ENCODE peak calls at places on chromosome 13, in four cellular contexts. One of them, this sample, is unnamed.
A peak's percentile ranks its signal among the peaks of the same experiment; 100 is the strongest.

GRCh38 chr13:51945149-51945548 is 66.1 kb downstream of the ATP7B start:
- DNase-seq in HL-60: no peak
- DNase-seq in K562: no peak
- DNase-seq in H1: no peak
- DNase-seq in this sample: no peak

GRCh38 chr13:30870049-30870884 is 35.8 kb upstream of the MEDAG start:
- DNase-seq in HL-60: no peak
- DNase-seq in K562: peak; percentile 79
- DNase-seq in H1: no peak
- DNase-seq in this sample: no peak

GRCh38 chr13:41231786-41232185 is 31.6 kb downstream of the MTRF1 start:
- DNase-seq in HL-60: no peak
- DNase-seq in K562: no peak
- DNase-seq in H1: no peak
- DNase-seq in this sample: no peak

GRCh38 chr13:35771898-35772297 is 295.4 kb upstream of the MAB21L1 start:
- DNase-seq in HL-60: no peak
- DNase-seq in K562: no peak
- DNase-seq in H1: peak; percentile 3
- DNase-seq in this sample: no peak

GRCh38 chr13:48160879-48161278 is 66.0 kb upstream of the MED4 start:
- DNase-seq in HL-60: no peak
- DNase-seq in K562: no peak
- DNase-seq in H1: no peak
- DNase-seq in this sample: no peak

GRCh38 chr13:43036386-43037220 is 13.2 kb downstream of the DNAJC15 start:
- DNase-seq in HL-60: no peak
- DNase-seq in K562: no peak
- DNase-seq in H1: no peak
- DNase-seq in this sample: no peak

GRCh38 chr13:85806553-85807175 is 7.4 kb upstream of the SLITRK6 start:
- DNase-seq in HL-60: peak; percentile 12
- DNase-seq in K562: peak; percentile 4
- DNase-seq in H1: no peak
- DNase-seq in this sample: peak; percentile 17

GRCh38 chr13:41700790-41701310 is 243.5 kb downstream of the RGCC start:
- DNase-seq in HL-60: no peak
- DNase-seq in K562: no peak
- DNase-seq in H1: no peak
- DNase-seq in this sample: peak; percentile 9

GRCh38 chr13:97226013-97226412 is 3.9 kb downstream of the MBNL2 start:
- DNase-seq in HL-60: no peak
- DNase-seq in K562: no peak
- DNase-seq in H1: no peak
- DNase-seq in this sample: no peak

GRCh38 chr13:110592670-110593069 is 22.7 kb upstream of the NAXD start:
- DNase-seq in HL-60: no peak
- DNase-seq in K562: no peak
- DNase-seq in H1: no peak
- DNase-seq in this sample: no peak

GRCh38 chr13:35704331-35704730 is 227.8 kb upstream of the MAB21L1 start:
- DNase-seq in HL-60: no peak
- DNase-seq in K562: no peak
- DNase-seq in H1: no peak
- DNase-seq in this sample: no peak

GRCh38 chr13:91154553-91154952 is 192.9 kb upstream of the MIR17HG start:
- DNase-seq in HL-60: no peak
- DNase-seq in K562: no peak
- DNase-seq in H1: no peak
- DNase-seq in this sample: no peak

GRCh38 chr13:52780092-52780491 is 40.5 kb upstream of the CNMD start:
- DNase-seq in HL-60: no peak
- DNase-seq in K562: no peak
- DNase-seq in H1: no peak
- DNase-seq in this sample: no peak

GRCh38 chr13:21542563-21542962 is 61.4 kb downstream of the MICU2 start:
- DNase-seq in HL-60: no peak
- DNase-seq in K562: no peak
- DNase-seq in H1: no peak
- DNase-seq in this sample: no peak

GRCh38 chr13:80400164-80400767 is 59.3 kb upstream of the SPRY2 start:
- DNase-seq in HL-60: no peak
- DNase-seq in K562: no peak
- DNase-seq in H1: no peak
- DNase-seq in this sample: no peak

GRCh38 chr13:98889419-98890079 is 88.3 kb downstream of the DOCK9 start:
- DNase-seq in HL-60: no peak
- DNase-seq in K562: no peak
- DNase-seq in H1: no peak
- DNase-seq in this sample: no peak

GRCh38 chr13:112057736-112058518 is 9.0 kb upstream of the SOX1 start:
- DNase-seq in HL-60: no peak
- DNase-seq in K562: peak; percentile 42
- DNase-seq in H1: no peak
- DNase-seq in this sample: no peak

DNA sequence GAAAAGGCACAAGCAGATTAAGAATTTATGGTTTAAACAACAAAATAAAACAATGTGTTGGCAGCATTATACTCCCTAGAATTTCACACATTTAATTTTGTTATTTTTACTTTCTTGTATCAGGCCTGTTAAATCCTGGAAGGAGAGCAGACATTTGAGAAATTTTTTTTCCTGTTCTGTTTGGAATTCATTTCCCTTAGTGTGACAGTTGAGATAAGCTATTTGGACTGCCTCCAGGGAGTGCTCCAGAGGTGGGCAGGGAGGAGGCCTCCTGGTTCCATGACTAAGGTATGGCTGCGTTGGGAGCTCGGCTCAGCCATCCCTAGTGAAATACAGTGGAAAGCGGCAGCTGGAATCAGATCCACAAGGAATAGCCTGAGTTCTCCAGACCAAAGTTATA is 185.7 kb downstream of the KCNRG start:
- DNase-seq in HL-60: no peak
- DNase-seq in K562: peak; percentile 22
- DNase-seq in H1: no peak
- DNase-seq in this sample: no peak
- TF ChIP-seq GABPA in HL-60: no peak
- TF ChIP-seq GABPA in K562: no peak
- TF ChIP-seq GABPA in H1: no peak
- TF ChIP-seq GABPA in this sample: no peak

GRCh38 chr13:23902975-23903905 is 5.9 kb upstream of the C1QTNF9B start:
- DNase-seq in HL-60: no peak
- DNase-seq in K562: no peak
- DNase-seq in H1: no peak
- DNase-seq in this sample: peak; percentile 45
- TF ChIP-seq GABPA in HL-60: no peak
- TF ChIP-seq GABPA in K562: no peak
- TF ChIP-seq GABPA in H1: no peak
- TF ChIP-seq GABPA in this sample: no peak

DNA sequence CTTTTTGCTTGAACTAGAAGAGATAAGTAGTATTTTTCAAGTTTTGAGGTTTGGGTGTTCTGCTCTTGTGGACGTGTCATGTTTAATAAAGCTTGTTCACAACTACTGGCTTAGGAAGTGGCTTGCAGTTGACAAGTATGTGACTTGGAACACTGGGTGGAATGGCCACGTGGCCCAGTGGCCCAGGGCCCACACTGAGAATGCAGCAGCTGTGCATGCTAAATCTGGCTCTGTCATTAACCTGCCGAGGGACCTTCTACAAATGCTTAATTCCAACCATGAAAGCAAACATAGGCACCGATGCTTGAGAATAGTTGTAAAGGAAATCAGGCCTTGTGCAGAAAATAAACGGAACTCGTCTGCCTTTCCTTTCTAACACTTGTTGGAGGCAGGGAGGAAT is 11.7 kb upstream of the CLDN10 start:
- DNase-seq in HL-60: no peak
- DNase-seq in K562: no peak
- DNase-seq in H1: no peak
- DNase-seq in this sample: no peak
- TF ChIP-seq GABPA in HL-60: no peak
- TF ChIP-seq GABPA in K562: no peak
- TF ChIP-seq GABPA in H1: no peak
- TF ChIP-seq GABPA in this sample: no peak

DNA sequence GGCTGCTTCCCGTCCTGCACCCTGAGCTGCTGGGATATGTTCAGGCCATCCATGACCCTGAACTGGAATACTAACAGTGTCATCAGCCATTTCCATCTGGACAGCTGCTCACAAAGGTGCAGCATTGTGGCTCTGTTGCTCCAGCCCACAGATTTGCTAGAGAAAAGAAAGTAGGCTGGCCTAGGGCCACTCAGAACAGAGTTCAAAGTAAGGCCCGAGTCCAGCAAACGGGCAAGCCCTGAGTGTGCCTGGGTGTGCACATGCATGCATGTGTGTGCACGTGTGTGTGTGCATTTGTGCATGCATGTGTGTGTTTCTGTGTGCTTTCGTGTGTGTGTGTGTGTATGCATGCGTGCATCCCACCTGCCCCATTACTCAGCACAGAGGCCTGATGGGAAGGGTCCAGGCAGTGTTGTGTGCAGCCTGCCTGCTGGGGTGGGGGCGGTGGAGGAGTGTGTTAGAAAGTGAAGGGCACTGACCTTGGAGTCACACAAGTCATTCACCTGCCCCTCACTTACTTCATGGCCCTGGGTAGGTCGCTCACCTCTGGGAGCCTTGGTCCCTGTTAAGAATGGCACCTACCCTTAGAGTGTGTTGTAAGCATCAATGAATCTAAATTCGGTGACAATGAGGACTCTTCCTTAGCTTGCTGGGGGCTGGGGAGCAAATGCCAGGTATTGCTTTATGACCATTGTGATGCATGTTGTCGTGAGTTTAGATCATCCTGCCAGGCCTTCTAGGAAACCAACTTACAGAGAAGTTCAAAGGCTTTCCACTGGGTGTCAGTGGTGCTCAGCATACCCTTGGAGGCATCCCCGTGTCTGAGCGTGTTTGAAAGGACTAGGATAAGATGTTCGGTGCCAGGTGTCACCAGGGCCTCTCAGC is 53.2 kb downstream of the GPR12 start:
- DNase-seq in HL-60: no peak
- DNase-seq in K562: peak; percentile 6
- DNase-seq in H1: peak; percentile 41
- DNase-seq in this sample: peak; percentile 77
- TF ChIP-seq GABPA in HL-60: no peak
- TF ChIP-seq GABPA in K562: no peak
- TF ChIP-seq GABPA in H1: no peak
- TF ChIP-seq GABPA in this sample: no peak

GRCh38 chr13:46799139-46799538 is 2.2 kb upstream of the ESD start:
- DNase-seq in HL-60: no peak
- DNase-seq in K562: no peak
- DNase-seq in H1: no peak
- DNase-seq in this sample: no peak

GRCh38 chr13:46804391-46804815 is 7.4 kb upstream of the ESD start:
- DNase-seq in HL-60: no peak
- DNase-seq in K562: no peak
- DNase-seq in H1: no peak
- DNase-seq in this sample: no peak

GRCh38 chr13:46797468-46798237 is 692 bp upstream of the ESD start:
- DNase-seq in HL-60: no peak
- DNase-seq in K562: no peak
- DNase-seq in H1: no peak
- DNase-seq in this sample: no peak

GRCh38 chr13:46801831-46802230 is 4.9 kb upstream of the ESD start:
- DNase-seq in HL-60: no peak
- DNase-seq in K562: no peak
- DNase-seq in H1: no peak
- DNase-seq in this sample: no peak

GRCh38 chr13:46803586-46803985 is 6.6 kb upstream of the ESD start:
- DNase-seq in HL-60: no peak
- DNase-seq in K562: no peak
- DNase-seq in H1: no peak
- DNase-seq in this sample: no peak
- TF ChIP-seq GABPA in HL-60: no peak
- TF ChIP-seq GABPA in K562: no peak
- TF ChIP-seq GABPA in H1: no peak
- TF ChIP-seq GABPA in this sample: no peak

This sample was measured in SK-N-SH.